ENCODE peak calls at places on chromosomes 11 and 22, in six cellular contexts. N is RWPE1, R is OCI-LY7, T is HFF-Myc, S is dorsolateral prefrontal cortex, Y is cardiac muscle cell. F is an unnamed sample.

GRCh38 chr11:12046636-12047236 is 38.3 kb upstream of the DKK3 start:
- DNase-seq in N (no peak), R (no peak), T (no peak), S (no peak), Y (no peak), F (no peak)

GRCh38 chr11:17421781-17422180 is 33.3 kb upstream of the KCNJ11 start:
- DNase-seq in N (no peak), R (no peak), T (no peak), S (no peak), Y (no peak), F (no peak)

GRCh38 chr11:1756791-1757771 is 6.6 kb downstream of the CTSD start:
- DNase-seq in N (no peak), R (no peak), T (no peak), S (no peak), Y (no peak), F (no peak)

GRCh38 chr11:33747969-33748368 is 11.7 kb upstream of the CD59 start:
- DNase-seq in N (no peak), R (no peak), T (no peak), S (no peak), Y (peak), F (no peak)

GRCh38 chr22:25582946-25583345 is 18.5 kb downstream of the GRK3 start:
- DNase-seq in N (no peak), R (no peak), T (no peak), S (no peak), Y (peak), F (no peak)

GRCh38 chr11:37409124-37409523 is 811.1 kb upstream of the RAG2 start:
- DNase-seq in N (peak), R (no peak), T (no peak), S (no peak), Y (no peak), F (no peak)

GRCh38 chr11:23423119-23423518 is 562.8 kb upstream of the CCDC179 start:
- DNase-seq in N (no peak), R (no peak), T (no peak), S (no peak), Y (no peak), F (no peak)

GRCh38 chr11:61587541-61587941 is 6.7 kb upstream of the SYT7 start:
- DNase-seq in N (peak), R (no peak), T (no peak), S (no peak), Y (peak), F (no peak)

GRCh38 chr22:20531404-20532181 is 24.2 kb downstream of the MED15 start:
- DNase-seq in N (peak), R (no peak), T (peak), S (peak), Y (peak), F (no peak)

GRCh38 chr11:77779935-77780334 is 40.6 kb downstream of the RSF1 start:
- DNase-seq in N (peak), R (no peak), T (peak), S (no peak), Y (peak), F (no peak)

GRCh38 chr22:37983860-37984791 is at the start of gene SOX10:
- DNase-seq in N (no peak), R (no peak), T (no peak), S (peak), Y (no peak), F (no peak)

GRCh38 chr22:22021160-22021750 is 38.7 kb upstream of the TOP3B start:
- DNase-seq in N (peak), R (no peak), T (no peak), S (no peak), Y (no peak), F (no peak)

GRCh38 chr22:40449676-40450035 is 79.3 kb downstream of the SGSM3 start:
- DNase-seq in N (peak), R (no peak), T (peak), S (no peak), Y (peak), F (no peak)

GRCh38 chr11:118144301-118144701 is 8.3 kb downstream of the SCN4B start:
- DNase-seq in N (no peak), R (no peak), T (no peak), S (no peak), Y (no peak), F (no peak)

GRCh38 chr11:74791333-74792100 is 42.9 kb downstream of the RNF169 start:
- DNase-seq in N (no peak), R (no peak), T (no peak), S (no peak), Y (no peak), F (no peak)

GRCh38 chr11:75241036-75241905 is 697 bp downstream of the TPBGL start:
- DNase-seq in N (peak), R (peak), T (peak), S (peak), Y (peak), F (no peak)

GRCh38 chr22:23608583-23608982 is 23.5 kb downstream of the DRICH1 start:
- DNase-seq in N (no peak), R (no peak), T (no peak), S (no peak), Y (peak), F (no peak)

GRCh38 chr11:128503231-128503991 is 83.9 kb downstream of the ETS1 start:
- DNase-seq in N (peak), R (no peak), T (peak), S (no peak), Y (peak), F (peak)

GRCh38 chr11:9025101-9025850 is 21.5 kb upstream of the NRIP3 start:
- DNase-seq in N (no peak), R (no peak), T (no peak), S (no peak), Y (no peak), F (peak)

GRCh38 chr22:40499187-40499753 is 128.9 kb downstream of the SGSM3 start:
- DNase-seq in N (peak), R (no peak), T (peak), S (no peak), Y (peak), F (peak)

GRCh38 chr22:23438216-23438615 is 141.9 kb downstream of the IGLL1 start:
- DNase-seq in N (no peak), R (no peak), T (no peak), S (no peak), Y (no peak), F (no peak)

GRCh38 chr11:35658028-35658948 is 4.3 kb upstream of the TRIM44 start:
- DNase-seq in N (no peak), R (no peak), T (no peak), S (no peak), Y (no peak), F (no peak)

GRCh38 chr11:17224727-17225126 is 16.9 kb upstream of the PIK3C2A start:
- DNase-seq in N (no peak), R (no peak), T (no peak), S (no peak), Y (peak), F (no peak)

GRCh38 chr11:19355601-19356000 is 114.9 kb upstream of the E2F8 start:
- DNase-seq in N (no peak), R (no peak), T (no peak), S (no peak), Y (no peak), F (no peak)

GRCh38 chr11:45872513-45873356 is 12.7 kb upstream of the MAPK8IP1 start:
- DNase-seq in N (peak), R (peak), T (peak), S (peak), Y (peak), F (no peak)

GRCh38 chr11:37946155-37946766 is 1348.2 kb upstream of the RAG2 start:
- DNase-seq in N (no peak), R (peak), T (peak), S (no peak), Y (peak), F (peak)

GRCh38 chr11:3995949-3996554 is 98.5 kb upstream of the RRM1 start:
- DNase-seq in N (no peak), R (no peak), T (no peak), S (no peak), Y (peak), F (no peak)

GRCh38 chr22:45997775-45998637 is 21.0 kb upstream of the WNT7B start:
- DNase-seq in N (no peak), R (no peak), T (no peak), S (no peak), Y (no peak), F (no peak)

GRCh38 chr11:27388001-27388400 is 25.0 kb upstream of the CCDC34 start:
- DNase-seq in N (no peak), R (no peak), T (no peak), S (no peak), Y (no peak), F (no peak)

GRCh38 chr11:76283190-76283589 is 76.9 kb upstream of the WNT11 start:
- DNase-seq in N (no peak), R (no peak), T (no peak), S (no peak), Y (no peak), F (no peak)

GRCh38 chr11:44693654-44694119 is 33.1 kb upstream of the TSPAN18 start:
- DNase-seq in N (no peak), R (no peak), T (no peak), S (no peak), Y (no peak), F (no peak)

GRCh38 chr11:75214411-75214821 is 26.2 kb upstream of the TPBGL start:
- DNase-seq in N (peak), R (peak), T (peak), S (peak), Y (peak), F (peak)

DNA sequence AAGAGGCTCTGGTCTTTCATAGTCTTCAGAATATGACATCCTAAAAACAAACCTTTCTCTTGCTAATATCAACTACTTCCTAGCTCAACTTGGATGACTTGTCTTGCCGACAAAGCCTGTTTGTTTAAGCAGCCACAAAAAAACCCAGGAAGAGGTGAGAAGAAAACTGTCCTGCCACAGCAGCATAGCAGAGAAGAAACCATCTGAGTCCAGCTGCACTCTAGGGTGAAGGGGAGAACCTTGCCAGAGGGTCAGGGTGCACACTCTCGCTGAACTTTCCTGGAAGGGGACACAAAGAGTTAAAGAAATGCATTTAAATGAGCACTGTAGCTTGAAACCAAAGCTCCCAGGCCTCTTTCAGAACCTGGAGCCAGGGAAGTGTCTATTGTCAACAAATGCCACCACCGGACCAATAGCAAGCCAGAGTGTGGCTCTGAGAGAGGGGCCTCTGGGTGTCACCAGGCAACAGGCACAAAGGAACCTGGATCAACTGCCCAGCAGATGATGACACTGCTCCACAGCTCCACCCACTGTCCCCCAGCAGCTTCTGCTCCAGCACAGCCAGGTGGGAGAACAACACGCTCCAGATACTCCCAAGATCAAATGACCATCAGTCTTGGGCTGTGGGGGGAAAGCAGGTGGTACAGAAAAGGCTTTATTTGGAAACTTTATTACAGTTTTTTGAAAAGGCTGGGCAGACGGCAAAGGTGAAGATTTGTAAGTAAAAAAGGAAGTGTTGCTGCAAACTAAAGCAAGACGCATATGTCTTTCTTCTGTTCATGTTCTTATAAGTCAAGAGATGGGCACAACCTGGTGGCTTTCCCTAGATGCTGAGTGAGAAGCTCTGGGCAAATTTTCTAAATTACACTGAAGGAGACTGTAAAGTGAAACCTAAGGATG is 105.7 kb downstream of the RASSF10 start:
- DNase-seq in N (no peak), R (no peak), T (no peak), S (no peak), Y (no peak), F (no peak)
- TF ChIP-seq CTCF in N (no peak), R (peak), T (no peak), S (no peak), Y (no peak), F (peak)

GRCh38 chr11:68827733-68828132 is 14.0 kb downstream of the CPT1A start:
- DNase-seq in N (no peak), R (no peak), T (no peak), S (no peak), Y (no peak), F (no peak)

GRCh38 chr11:68826726-68827125 is 15.0 kb downstream of the CPT1A start:
- DNase-seq in N (no peak), R (no peak), T (no peak), S (no peak), Y (no peak), F (no peak)

GRCh38 chr11:68822546-68822945 is 19.2 kb downstream of the CPT1A start:
- DNase-seq in N (no peak), R (no peak), T (no peak), S (no peak), Y (no peak), F (no peak)

GRCh38 chr11:68828155-68828931 is 13.4 kb downstream of the CPT1A start:
- DNase-seq in N (no peak), R (no peak), T (no peak), S (no peak), Y (no peak), F (no peak)

GRCh38 chr11:68825603-68826002 is 16.1 kb downstream of the CPT1A start:
- DNase-seq in N (no peak), R (peak), T (no peak), S (no peak), Y (no peak), F (no peak)
- TF ChIP-seq CTCF in N (no peak), R (peak), T (no peak), S (no peak), Y (no peak), F (peak)

DNA sequence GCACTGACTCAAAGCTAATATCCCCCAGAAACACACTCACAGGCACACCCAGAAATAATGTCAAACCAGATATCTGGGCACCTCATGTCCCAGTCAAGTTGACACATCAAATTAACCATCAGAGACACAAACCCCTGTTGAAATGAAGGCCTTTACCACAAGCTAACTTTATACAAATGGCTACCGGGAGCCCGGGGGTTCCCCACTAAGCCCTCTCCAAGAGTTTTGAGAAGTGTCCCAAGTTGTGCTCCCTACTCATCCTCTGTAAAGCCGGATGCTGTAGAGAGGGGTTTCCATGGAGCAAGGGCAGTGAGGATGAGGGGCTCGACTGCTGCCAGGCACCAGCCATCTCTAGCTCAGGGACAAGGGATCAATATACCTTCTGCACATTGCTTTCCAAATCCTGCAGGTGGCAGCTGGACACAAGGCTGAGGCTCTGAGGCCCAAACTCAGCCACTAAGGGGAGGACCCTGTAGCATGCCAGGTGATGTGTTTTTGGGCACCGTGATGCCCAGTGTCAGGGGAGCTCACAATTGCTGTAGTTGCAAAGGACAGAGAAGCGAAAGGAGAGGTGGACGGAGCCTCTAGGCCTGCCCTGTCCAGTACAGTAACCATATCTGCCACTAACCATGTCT is 145.7 kb downstream of the TTC17 start:
- DNase-seq in N (peak), R (peak), T (no peak), S (no peak), Y (peak), F (no peak)
- TF ChIP-seq CTCF in N (no peak), R (peak), T (peak), S (peak), Y (peak), F (peak)

GRCh38 chr11:73215191-73216134 is 2.6 kb upstream of the P2RY2 start:
- DNase-seq in N (no peak), R (no peak), T (no peak), S (no peak), Y (no peak), F (no peak)

GRCh38 chr11:73206751-73207280 is 11.3 kb upstream of the P2RY2 start:
- DNase-seq in N (no peak), R (no peak), T (no peak), S (no peak), Y (no peak), F (no peak)

GRCh38 chr11:73213196-73214143 is 4.6 kb upstream of the P2RY2 start:
- DNase-seq in N (no peak), R (no peak), T (no peak), S (no peak), Y (no peak), F (no peak)

GRCh38 chr11:73209892-73210291 is 8.2 kb upstream of the P2RY2 start:
- DNase-seq in N (no peak), R (no peak), T (no peak), S (no peak), Y (no peak), F (no peak)

GRCh38 chr11:73210916-73211667 is 7.0 kb upstream of the P2RY2 start:
- DNase-seq in N (no peak), R (no peak), T (no peak), S (no peak), Y (no peak), F (no peak)
- TF ChIP-seq CTCF in N (no peak), R (no peak), T (no peak), S (no peak), Y (no peak), F (no peak)

GRCh38 chr11:122020902-122021301 is 95.1 kb downstream of the BLID start:
- DNase-seq in N (peak), R (peak), T (no peak), S (no peak), Y (peak), F (no peak)

GRCh38 chr11:122024278-122024677 is 91.7 kb downstream of the BLID start:
- DNase-seq in N (no peak), R (no peak), T (no peak), S (no peak), Y (no peak), F (no peak)

GRCh38 chr11:122025757-122026156 is 90.3 kb downstream of the BLID start:
- DNase-seq in N (no peak), R (no peak), T (no peak), S (no peak), Y (no peak), F (no peak)

GRCh38 chr11:122022646-122023045 is 93.4 kb downstream of the BLID start:
- DNase-seq in N (no peak), R (no peak), T (no peak), S (no peak), Y (no peak), F (no peak)

DNA sequence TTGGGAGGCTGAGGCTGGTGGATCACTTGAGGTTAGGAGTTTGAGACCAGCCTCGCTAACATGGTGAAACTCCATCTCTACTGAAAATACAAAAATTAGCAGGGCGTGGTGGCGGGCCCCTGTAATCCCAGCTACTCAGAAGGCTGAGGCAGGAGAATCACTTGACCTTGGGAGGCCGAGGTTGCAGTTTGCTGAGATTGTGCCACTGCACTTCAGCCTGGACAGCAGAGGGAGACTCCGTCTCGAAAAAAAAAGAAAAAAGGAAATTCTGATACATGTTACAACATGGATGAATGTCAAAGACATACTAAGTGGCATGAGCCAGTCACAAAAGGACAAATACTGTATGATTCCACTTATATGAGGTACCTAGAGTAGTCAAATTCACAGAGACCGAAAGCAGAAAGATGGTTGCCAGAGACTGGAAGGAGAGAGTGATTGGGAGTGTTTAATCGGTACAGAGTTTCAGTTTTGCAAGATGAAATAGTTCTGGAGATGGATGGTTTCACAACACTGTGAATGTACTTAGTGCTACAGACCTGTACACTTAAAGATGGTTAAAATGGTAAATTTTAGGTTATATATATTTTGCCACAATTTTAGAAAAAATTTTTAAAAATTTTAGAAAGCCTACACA is 92.3 kb downstream of the BLID start:
- DNase-seq in N (no peak), R (no peak), T (no peak), S (no peak), Y (peak), F (no peak)
- TF ChIP-seq CTCF in N (no peak), R (no peak), T (peak), S (peak), Y (no peak), F (peak)

F was measured in epithelial cell of proximal tubule.